ENCODE peak calls at places on chromosome 13, in four cellular contexts. Q, I, H and T are unnamed samples. For H3K4me1, the result is how much of the 10 kb centered on the place peaks cover.

GRCh38 chr13:99269627-99270252 is 11.6 kb upstream of the GPR18 start:
- DNase-seq in I (peak), Q (peak), H (peak), T (no peak)

GRCh38 chr13:111346281-111346680 is 25.8 kb downstream of the TEX29 start:
- DNase-seq in H (no peak), Q (no peak), I (no peak), T (no peak)

GRCh38 chr13:34545461-34545860 is 396.6 kb upstream of the NBEA start:
- DNase-seq in I (no peak), Q (no peak), H (no peak), T (no peak)

GRCh38 chr13:28273919-28274318 is 135.6 kb downstream of the PAN3 start:
- DNase-seq in H (no peak), Q (no peak), I (peak), T (peak)

GRCh38 chr13:43376596-43376995 is 353.2 kb downstream of the DNAJC15 start:
- DNase-seq in H (no peak), I (no peak), Q (no peak), T (no peak)

GRCh38 chr13:22848539-22849052 is 332.2 kb upstream of the SGCG start:
- DNase-seq in I (no peak), H (no peak), Q (no peak), T (no peak)

GRCh38 chr13:110991991-110992508 is 77.2 kb upstream of the ANKRD10 start:
- DNase-seq in Q (no peak), I (no peak), H (no peak), T (no peak)

GRCh38 chr13:40187324-40187795 is 479.1 kb downstream of the FOXO1 start:
- DNase-seq in I (no peak), H (no peak), Q (peak), T (peak)

GRCh38 chr13:21054313-21054712 is 7.1 kb downstream of the LATS2 start:
- DNase-seq in Q (no peak), H (no peak), I (no peak), T (no peak)

GRCh38 chr13:89204435-89204834 is 1533.3 kb downstream of the SLITRK5 start:
- DNase-seq in I (no peak), Q (no peak), H (no peak), T (no peak)

GRCh38 chr13:77480071-77480470 is 55.4 kb upstream of the SCEL start:
- DNase-seq in I (peak), H (peak), Q (no peak), T (no peak)

GRCh38 chr13:27211771-27212364 is 39.5 kb upstream of the RPL21 start:
- DNase-seq in I (no peak), Q (no peak), H (peak), T (no peak)

GRCh38 chr13:98571955-98572662 is 4.8 kb downstream of the STK24 start:
- DNase-seq in Q (no peak), I (peak), H (peak), T (peak)

GRCh38 chr13:39132286-39132685 is 94.0 kb downstream of the NHLRC3 start:
- DNase-seq in Q (no peak), H (no peak), I (no peak), T (no peak)

GRCh38 chr13:112974125-112974524 is 5.1 kb downstream of the MCF2L start:
- DNase-seq in I (no peak), Q (no peak), H (no peak), T (no peak)

GRCh38 chr13:102805680-102806079 is 6.8 kb downstream of the BIVM start:
- DNase-seq in Q (no peak), H (no peak), I (no peak), T (no peak)

GRCh38 chr13:113468461-113469147 is 15.3 kb upstream of the ADPRHL1 start:
- DNase-seq in I (no peak), Q (no peak), H (no peak), T (no peak)

GRCh38 chr13:112686364-112686763 is 3.5 kb upstream of the ATP11A start:
- DNase-seq in I (no peak), Q (no peak), H (no peak), T (peak)

GRCh38 chr13:94658926-94659649 is 53.3 kb downstream of the SOX21 start:
- DNase-seq in H (no peak), Q (no peak), I (peak), T (no peak)

GRCh38 chr13:32225494-32225931 is 89.7 kb downstream of the ZAR1L start:
- DNase-seq in Q (no peak), H (peak), I (no peak), T (no peak)

GRCh38 chr13:109271991-109272454 is 514.4 kb downstream of the IRS2 start:
- DNase-seq in I (peak), Q (no peak), H (no peak), T (no peak)

GRCh38 chr13:54965881-54966280 is 1937.3 kb downstream of the OLFM4 start:
- DNase-seq in Q (no peak), H (no peak), I (no peak), T (no peak)

GRCh38 chr13:111469916-111470506 is 149.6 kb downstream of the TEX29 start:
- DNase-seq in I (no peak), Q (no peak), H (no peak), T (no peak)

GRCh38 chr13:98581971-98582702 is 5.2 kb upstream of the STK24 start:
- DNase-seq in H (peak), I (peak), Q (no peak), T (no peak)

GRCh38 chr13:71759506-71760225 is 107.3 kb downstream of the DACH1 start:
- DNase-seq in I (peak), H (no peak), Q (no peak), T (no peak)

GRCh38 chr13:77325371-77325941 is 1.4 kb downstream of the MYCBP2 start:
- DNase-seq in I (no peak), H (peak), Q (peak), T (peak)

GRCh38 chr13:26697069-26697955 is 63.3 kb downstream of the GPR12 start:
- DNase-seq in I (no peak), H (no peak), Q (no peak), T (no peak)

GRCh38 chr13:113020323-113021080 is 51.5 kb downstream of the MCF2L start:
- DNase-seq in I (no peak), Q (no peak), H (no peak), T (no peak)

GRCh38 chr13:30429721-30430694 is 7.7 kb downstream of the UBE2L5 start:
- DNase-seq in H (peak), I (peak), Q (no peak), T (no peak)

GRCh38 chr13:28449826-28450773 is 44.8 kb downstream of the FLT1 start:
- DNase-seq in Q (no peak), H (peak), I (peak), T (no peak)

GRCh38 chr13:41107584-41108014 is 25.0 kb downstream of the KBTBD6 start:
- DNase-seq in H (no peak), I (no peak), Q (no peak), T (no peak)

GRCh38 chr13:94583926-94584325 is 12.0 kb downstream of the TGDS start:
- DNase-seq in Q (no peak), I (no peak), H (no peak), T (no peak)

GRCh38 chr13:46665243-46665629 is 112.3 kb downstream of the LRCH1 start:
- DNase-seq in H (peak), I (no peak), Q (no peak), T (no peak)
- H3K4me1 ChIP-seq in H (under half), I (half or more), Q (under half), T (under half)

GRCh38 chr13:53131361-53131760 is 102.7 kb downstream of the OLFM4 start:
- DNase-seq in Q (no peak), H (no peak), I (no peak), T (no peak)
- H3K4me1 ChIP-seq in Q (under half), H (under half), I (under half), T (under half)

GRCh38 chr13:45224181-45224580 is 23.3 kb upstream of the KCTD4 start:
- DNase-seq in I (no peak), H (no peak), Q (no peak), T (no peak)
- H3K4me1 ChIP-seq in I (under half), H (under half), Q (under half), T (under half)

GRCh38 chr13:67156718-67157049 is 73.5 kb downstream of the PCDH9 start:
- DNase-seq in H (no peak), I (no peak), Q (no peak), T (no peak)
- H3K4me1 ChIP-seq in H (under half), I (under half), Q (under half), T (under half)

GRCh38 chr13:97234742-97235141 is 12.6 kb downstream of the MBNL2 start:
- DNase-seq in I (no peak), H (no peak), Q (no peak), T (no peak)

GRCh38 chr13:97231832-97232201 is 9.7 kb downstream of the MBNL2 start:
- DNase-seq in H (no peak), I (no peak), Q (no peak), T (no peak)

GRCh38 chr13:97235549-97236206 is 13.5 kb downstream of the MBNL2 start:
- DNase-seq in Q (no peak), I (no peak), H (no peak), T (no peak)

GRCh38 chr13:97234236-97234635 is 12.1 kb downstream of the MBNL2 start:
- DNase-seq in I (no peak), Q (no peak), H (no peak), T (no peak)

GRCh38 chr13:97233499-97233898 is 11.4 kb downstream of the MBNL2 start:
- DNase-seq in Q (no peak), I (no peak), H (no peak), T (no peak)
- H3K4me1 ChIP-seq in Q (under half), I (under half), H (under half), T (under half)